ENCODE peak calls at places on chromosomes 3 and 15, in nine cellular contexts. B, U, N, W, Y, J, G, T and K are unnamed samples.

GRCh38 chr3:177190701-177191100 is 6.6 kb downstream of the TBL1XR1 start:
- DNase-seq in B (no peak), U (no peak), N (no peak), W (no peak), Y (no peak), J (peak), G (no peak), T (no peak), K (no peak)

GRCh38 chr15:69160976-69161877 is 792 bp downstream of the GLCE start:
- DNase-seq in B (peak), U (peak), N (peak), W (peak), Y (peak), J (peak), G (no peak), T (no peak), K (no peak)

GRCh38 chr15:40122239-40122638 is 13.6 kb upstream of the BMF start:
- DNase-seq in B (no peak), U (no peak), N (no peak), W (no peak), Y (no peak), J (no peak), G (no peak), T (no peak), K (no peak)

GRCh38 chr3:42610978-42611377 is 10.5 kb downstream of the NKTR start:
- DNase-seq in B (no peak), U (no peak), N (no peak), W (no peak), Y (no peak), J (no peak), G (no peak), T (no peak), K (no peak)

GRCh38 chr3:124859025-124859424 is 28.1 kb downstream of the ITGB5 start:
- DNase-seq in B (no peak), U (no peak), N (no peak), W (no peak), Y (no peak), J (peak), G (no peak), T (no peak), K (no peak)

GRCh38 chr15:94524565-94524964 is 293.2 kb downstream of the MCTP2 start:
- DNase-seq in B (peak), U (no peak), N (no peak), W (no peak), Y (no peak), J (no peak), G (no peak), T (no peak), K (no peak)

GRCh38 chr15:58269455-58270414 is 131.6 kb downstream of the AQP9 start:
- DNase-seq in B (peak), U (peak), N (no peak), W (peak), Y (peak), J (peak), G (peak), T (no peak), K (peak)

GRCh38 chr3:98565237-98565643 is 28.2 kb downstream of the CPOX start:
- DNase-seq in B (no peak), U (no peak), N (no peak), W (no peak), Y (no peak), J (no peak), G (peak), T (no peak), K (no peak)

GRCh38 chr3:15933439-15934144 is 135.8 kb upstream of the ANKRD28 start:
- DNase-seq in B (no peak), U (no peak), N (no peak), W (no peak), Y (no peak), J (peak), G (no peak), T (no peak), K (peak)

GRCh38 chr3:43785551-43785950 is 94.8 kb downstream of the ABHD5 start:
- DNase-seq in B (no peak), U (no peak), N (no peak), W (no peak), Y (no peak), J (no peak), G (no peak), T (no peak), K (no peak)

GRCh38 chr3:126310816-126311215 is 46.4 kb downstream of the KLF15 start:
- DNase-seq in B (no peak), U (no peak), N (no peak), W (no peak), Y (no peak), J (no peak), G (no peak), T (no peak), K (no peak)

GRCh38 chr3:133644768-133645167 is 17.0 kb downstream of the TOPBP1 start:
- DNase-seq in B (no peak), U (no peak), N (no peak), W (no peak), Y (no peak), J (peak), G (peak), T (no peak), K (peak)

GRCh38 chr3:56795097-56795806 is 6.5 kb downstream of the ARHGEF3 start:
- DNase-seq in B (no peak), U (no peak), N (no peak), W (no peak), Y (no peak), J (peak), G (no peak), T (no peak), K (no peak)

GRCh38 chr3:32256206-32256605 is 17.7 kb downstream of the CMTM8 start:
- DNase-seq in B (no peak), U (no peak), N (no peak), W (no peak), Y (no peak), J (no peak), G (no peak), T (no peak), K (no peak)

GRCh38 chr15:56821721-56822425 is 88.6 kb upstream of the ZNF280D start:
- DNase-seq in B (peak), U (peak), N (peak), W (peak), Y (peak), J (peak), G (peak), T (peak), K (peak)

GRCh38 chr15:90141646-90142045 is 39.4 kb upstream of the IDH2 start:
- DNase-seq in B (no peak), U (no peak), N (no peak), W (no peak), Y (no peak), J (peak), G (no peak), T (no peak), K (no peak)

GRCh38 chr15:74870496-74871213 is 2.5 kb downstream of the SCAMP2 start:
- DNase-seq in B (no peak), U (no peak), N (no peak), W (no peak), Y (no peak), J (no peak), G (no peak), T (no peak), K (no peak)

GRCh38 chr3:194042947-194043346 is 93.0 kb upstream of the HES1 start:
- DNase-seq in B (no peak), U (no peak), N (no peak), W (no peak), Y (no peak), J (peak), G (peak), T (no peak), K (peak)

GRCh38 chr3:72316501-72317279 is 531.6 kb downstream of the SHQ1 start:
- DNase-seq in B (peak), U (no peak), N (no peak), W (peak), Y (no peak), J (peak), G (no peak), T (no peak), K (no peak)

GRCh38 chr15:78056714-78057269 is 20.7 kb downstream of the TBC1D2B start:
- DNase-seq in B (no peak), U (peak), N (no peak), W (no peak), Y (no peak), J (no peak), G (no peak), T (no peak), K (no peak)

GRCh38 chr3:127768346-127769008 is 53.8 kb downstream of the MGLL start:
- DNase-seq in B (no peak), U (no peak), N (no peak), W (no peak), Y (no peak), J (peak), G (peak), T (no peak), K (peak)

GRCh38 chr3:69588170-69588569 is 151.1 kb upstream of the MITF start:
- DNase-seq in B (no peak), U (no peak), N (no peak), W (no peak), Y (no peak), J (no peak), G (no peak), T (no peak), K (no peak)

GRCh38 chr15:100515758-100516157 is 13.0 kb downstream of the CERS3 start:
- DNase-seq in B (no peak), U (no peak), N (no peak), W (no peak), Y (no peak), J (no peak), G (no peak), T (no peak), K (no peak)

GRCh38 chr15:101675015-101675414 is 22.8 kb upstream of the TM2D3 start:
- DNase-seq in B (no peak), U (no peak), N (no peak), W (no peak), Y (no peak), J (peak), G (peak), T (no peak), K (no peak)

GRCh38 chr3:195811756-195812155 is at the start of gene MUC4:
- DNase-seq in B (peak), U (peak), N (no peak), W (peak), Y (no peak), J (no peak), G (no peak), T (peak), K (no peak)

GRCh38 chr15:40338921-40339620 is 1.7 kb downstream of the CCDC9B start:
- DNase-seq in B (peak), U (no peak), N (peak), W (no peak), Y (no peak), J (peak), G (peak), T (no peak), K (no peak)

GRCh38 chr3:154089416-154090115 is 31.6 kb upstream of the ARHGEF26 start:
- DNase-seq in B (no peak), U (no peak), N (no peak), W (no peak), Y (no peak), J (no peak), G (no peak), T (no peak), K (no peak)

GRCh38 chr3:172577962-172578560 is 54.8 kb upstream of the TNFSF10 start:
- DNase-seq in B (no peak), U (no peak), N (no peak), W (no peak), Y (no peak), J (no peak), G (no peak), T (no peak), K (no peak)

GRCh38 chr3:173711619-173712018 is 314.1 kb downstream of the NLGN1 start:
- DNase-seq in B (no peak), U (no peak), N (no peak), W (no peak), Y (no peak), J (peak), G (no peak), T (no peak), K (no peak)

GRCh38 chr3:173191611-173192010 is 50.6 kb upstream of the SPATA16 start:
- DNase-seq in B (no peak), U (no peak), N (no peak), W (no peak), Y (no peak), J (peak), G (no peak), T (no peak), K (no peak)

GRCh38 chr3:46214751-46215352 is 6.7 kb upstream of the CCR1 start:
- DNase-seq in B (no peak), U (peak), N (no peak), W (no peak), Y (no peak), J (no peak), G (no peak), T (no peak), K (no peak)

GRCh38 chr3:3666664-3667063 is 132.6 kb upstream of the LRRN1 start:
- DNase-seq in B (no peak), U (no peak), N (no peak), W (no peak), Y (no peak), J (no peak), G (no peak), T (no peak), K (no peak)

DNA sequence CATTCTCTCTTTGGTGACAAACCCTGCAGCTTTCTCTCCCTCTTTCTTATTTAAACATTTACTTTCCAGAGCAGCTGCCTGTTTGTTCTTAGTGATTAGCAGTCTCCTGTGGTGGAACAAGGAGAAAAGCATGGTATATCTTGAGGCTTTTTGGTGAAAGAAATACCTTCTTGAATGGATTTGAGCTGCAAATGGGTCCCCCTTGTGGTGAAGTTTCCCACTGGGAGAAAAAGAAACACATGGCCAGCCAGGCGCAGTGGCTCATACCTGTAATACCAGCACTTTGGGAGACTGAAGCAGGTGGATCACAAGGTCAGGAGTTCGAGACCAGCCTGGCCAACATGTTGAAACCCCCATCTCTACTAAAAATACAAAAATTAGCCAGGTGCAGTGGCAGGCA is 48.3 kb upstream of the ACP3 start:
- DNase-seq in B (no peak), U (peak), N (no peak), W (no peak), Y (no peak), J (peak), G (no peak), T (no peak), K (no peak)
- TF ChIP-seq CTCF in B (no peak), U (no peak), N (no peak), W (no peak), Y (peak), J (peak), G (peak), T (no peak), K (peak)

GRCh38 chr15:70636540-70637165 is 126.7 kb downstream of the UACA start:
- DNase-seq in B (no peak), U (peak), N (no peak), W (no peak), Y (no peak), J (peak), G (no peak), T (no peak), K (no peak)
- TF ChIP-seq CTCF in B (no peak), U (no peak), N (peak), W (no peak), Y (peak), J (peak), G (peak), T (no peak), K (peak)

GRCh38 chr3:53196575-53197407 is 35.8 kb downstream of the PRKCD start:
- DNase-seq in B (peak), U (peak), N (no peak), W (no peak), Y (no peak), J (peak), G (no peak), T (no peak), K (no peak)
- TF ChIP-seq CTCF in B (no peak), U (no peak), N (no peak), W (no peak), Y (no peak), J (no peak), G (no peak), T (no peak), K (no peak)

GRCh38 chr3:104610730-104611652 is 755.7 kb upstream of the ALCAM start:
- DNase-seq in B (no peak), U (no peak), N (no peak), W (no peak), Y (no peak), J (no peak), G (no peak), T (no peak), K (no peak)
- TF ChIP-seq CTCF in B (peak), U (no peak), N (no peak), W (no peak), Y (peak), J (no peak), G (peak), T (peak), K (no peak)